ENCODE peak calls at places on chromosomes 5 and 9, in ten cellular contexts. One of them, this sample, is unnamed. For H3K4me1 and H3K9me3, the result is how much of the 10 kb centered on the place peaks cover.

GRCh38 chr5:96177303-96177869 is 215.7 kb upstream of the ELL2 start:
- DNase-seq in IMR-90: peak
- DNase-seq in upper lobe of right lung: no peak
- DNase-seq in small intestine: peak
- DNase-seq in cardiac muscle cell: peak
- DNase-seq in psoas muscle: no peak
- DNase-seq in fibroblast of lung: peak
- DNase-seq in OCI-LY7: no peak
- DNase-seq in CD8-positive, alpha-beta memory T cell: no peak
- DNase-seq in stomach: no peak
- DNase-seq in this sample: no peak

GRCh38 chr5:125679522-125679921 is 743.7 kb upstream of the GRAMD2B start:
- DNase-seq in IMR-90: peak
- DNase-seq in upper lobe of right lung: no peak
- DNase-seq in small intestine: no peak
- DNase-seq in cardiac muscle cell: no peak
- DNase-seq in psoas muscle: no peak
- DNase-seq in fibroblast of lung: no peak
- DNase-seq in OCI-LY7: no peak
- DNase-seq in CD8-positive, alpha-beta memory T cell: no peak
- DNase-seq in stomach: no peak
- DNase-seq in this sample: no peak

GRCh38 chr5:119022017-119022745 is 33.8 kb upstream of the DTWD2 start:
- DNase-seq in IMR-90: peak
- DNase-seq in upper lobe of right lung: no peak
- DNase-seq in small intestine: peak
- DNase-seq in cardiac muscle cell: peak
- DNase-seq in psoas muscle: no peak
- DNase-seq in fibroblast of lung: peak
- DNase-seq in OCI-LY7: peak
- DNase-seq in CD8-positive, alpha-beta memory T cell: peak
- DNase-seq in stomach: no peak
- DNase-seq in this sample: no peak

GRCh38 chr5:157456301-157456700 is 3.7 kb upstream of the NIPAL4 start:
- DNase-seq in IMR-90: no peak
- DNase-seq in upper lobe of right lung: no peak
- DNase-seq in small intestine: no peak
- DNase-seq in cardiac muscle cell: no peak
- DNase-seq in psoas muscle: no peak
- DNase-seq in fibroblast of lung: no peak
- DNase-seq in OCI-LY7: no peak
- DNase-seq in CD8-positive, alpha-beta memory T cell: no peak
- DNase-seq in stomach: no peak
- DNase-seq in this sample: no peak

GRCh38 chr5:123156577-123157296 is 67.7 kb downstream of the PRDM6 start:
- DNase-seq in IMR-90: peak
- DNase-seq in upper lobe of right lung: no peak
- DNase-seq in small intestine: no peak
- DNase-seq in cardiac muscle cell: peak
- DNase-seq in psoas muscle: no peak
- DNase-seq in fibroblast of lung: peak
- DNase-seq in OCI-LY7: no peak
- DNase-seq in CD8-positive, alpha-beta memory T cell: no peak
- DNase-seq in stomach: no peak
- DNase-seq in this sample: no peak

GRCh38 chr5:158390556-158390955 is 531.6 kb upstream of the CLINT1 start:
- DNase-seq in IMR-90: peak
- DNase-seq in upper lobe of right lung: no peak
- DNase-seq in small intestine: no peak
- DNase-seq in cardiac muscle cell: peak
- DNase-seq in psoas muscle: no peak
- DNase-seq in fibroblast of lung: peak
- DNase-seq in OCI-LY7: peak
- DNase-seq in CD8-positive, alpha-beta memory T cell: no peak
- DNase-seq in stomach: no peak
- DNase-seq in this sample: no peak

GRCh38 chr5:20554001-20554400 is 566.0 kb upstream of the CDH18 start:
- DNase-seq in IMR-90: no peak
- DNase-seq in upper lobe of right lung: no peak
- DNase-seq in small intestine: no peak
- DNase-seq in cardiac muscle cell: peak
- DNase-seq in psoas muscle: no peak
- DNase-seq in fibroblast of lung: peak
- DNase-seq in OCI-LY7: no peak
- DNase-seq in CD8-positive, alpha-beta memory T cell: no peak
- DNase-seq in stomach: no peak
- DNase-seq in this sample: no peak

GRCh38 chr5:177085985-177086917 is at the start of gene FGFR4:
- DNase-seq in IMR-90: peak
- DNase-seq in upper lobe of right lung: peak
- DNase-seq in small intestine: peak
- DNase-seq in cardiac muscle cell: peak
- DNase-seq in psoas muscle: peak
- DNase-seq in fibroblast of lung: peak
- DNase-seq in OCI-LY7: peak
- DNase-seq in CD8-positive, alpha-beta memory T cell: no peak
- DNase-seq in stomach: peak
- DNase-seq in this sample: peak

GRCh38 chr9:131180454-131180853 is 55.1 kb downstream of the NUP214 start:
- DNase-seq in IMR-90: peak
- DNase-seq in upper lobe of right lung: no peak
- DNase-seq in small intestine: no peak
- DNase-seq in cardiac muscle cell: peak
- DNase-seq in psoas muscle: no peak
- DNase-seq in fibroblast of lung: peak
- DNase-seq in OCI-LY7: no peak
- DNase-seq in CD8-positive, alpha-beta memory T cell: no peak
- DNase-seq in stomach: no peak
- DNase-seq in this sample: no peak

GRCh38 chr9:128146591-128147120 is 2.6 kb upstream of the LCN2 start:
- DNase-seq in IMR-90: no peak
- DNase-seq in upper lobe of right lung: no peak
- DNase-seq in small intestine: no peak
- DNase-seq in cardiac muscle cell: no peak
- DNase-seq in psoas muscle: peak
- DNase-seq in fibroblast of lung: no peak
- DNase-seq in OCI-LY7: no peak
- DNase-seq in CD8-positive, alpha-beta memory T cell: no peak
- DNase-seq in stomach: no peak
- DNase-seq in this sample: no peak

GRCh38 chr5:160655717-160656116 is 196.3 kb downstream of the ATP10B start:
- DNase-seq in IMR-90: no peak
- DNase-seq in upper lobe of right lung: no peak
- DNase-seq in small intestine: peak
- DNase-seq in cardiac muscle cell: no peak
- DNase-seq in psoas muscle: no peak
- DNase-seq in fibroblast of lung: no peak
- DNase-seq in OCI-LY7: no peak
- DNase-seq in CD8-positive, alpha-beta memory T cell: no peak
- DNase-seq in stomach: peak
- DNase-seq in this sample: no peak

GRCh38 chr9:121868611-121869010 is 217.2 kb downstream of the DAB2IP start:
- DNase-seq in IMR-90: peak
- DNase-seq in upper lobe of right lung: no peak
- DNase-seq in small intestine: no peak
- DNase-seq in cardiac muscle cell: no peak
- DNase-seq in psoas muscle: no peak
- DNase-seq in fibroblast of lung: peak
- DNase-seq in OCI-LY7: no peak
- DNase-seq in CD8-positive, alpha-beta memory T cell: no peak
- DNase-seq in stomach: no peak
- DNase-seq in this sample: no peak

GRCh38 chr5:452856-453710 is 10.1 kb downstream of the EXOC3 start:
- DNase-seq in IMR-90: no peak
- DNase-seq in upper lobe of right lung: peak
- DNase-seq in small intestine: no peak
- DNase-seq in cardiac muscle cell: no peak
- DNase-seq in psoas muscle: peak
- DNase-seq in fibroblast of lung: no peak
- DNase-seq in OCI-LY7: no peak
- DNase-seq in CD8-positive, alpha-beta memory T cell: no peak
- DNase-seq in stomach: no peak
- DNase-seq in this sample: no peak

GRCh38 chr5:35736280-35736679 is 118.6 kb downstream of the SPEF2 start:
- DNase-seq in IMR-90: peak
- DNase-seq in upper lobe of right lung: no peak
- DNase-seq in small intestine: no peak
- DNase-seq in cardiac muscle cell: no peak
- DNase-seq in psoas muscle: no peak
- DNase-seq in fibroblast of lung: no peak
- DNase-seq in OCI-LY7: no peak
- DNase-seq in CD8-positive, alpha-beta memory T cell: no peak
- DNase-seq in stomach: no peak
- DNase-seq in this sample: no peak

GRCh38 chr5:67095346-67095871 is 101.2 kb downstream of the CD180 start:
- DNase-seq in IMR-90: peak
- DNase-seq in upper lobe of right lung: peak
- DNase-seq in small intestine: peak
- DNase-seq in cardiac muscle cell: peak
- DNase-seq in psoas muscle: peak
- DNase-seq in fibroblast of lung: peak
- DNase-seq in OCI-LY7: no peak
- DNase-seq in CD8-positive, alpha-beta memory T cell: no peak
- DNase-seq in stomach: peak
- DNase-seq in this sample: no peak

GRCh38 chr5:34916518-34916917 is 1.0 kb downstream of the BRIX1 start:
- DNase-seq in IMR-90: no peak
- DNase-seq in upper lobe of right lung: no peak
- DNase-seq in small intestine: no peak
- DNase-seq in cardiac muscle cell: no peak
- DNase-seq in psoas muscle: no peak
- DNase-seq in fibroblast of lung: no peak
- DNase-seq in OCI-LY7: peak
- DNase-seq in CD8-positive, alpha-beta memory T cell: no peak
- DNase-seq in stomach: no peak
- DNase-seq in this sample: no peak

GRCh38 chr5:96657068-96657467 is 5.1 kb upstream of the CAST start:
- DNase-seq in IMR-90: peak
- DNase-seq in upper lobe of right lung: no peak
- DNase-seq in small intestine: peak
- DNase-seq in cardiac muscle cell: peak
- DNase-seq in psoas muscle: no peak
- DNase-seq in fibroblast of lung: peak
- DNase-seq in OCI-LY7: no peak
- DNase-seq in CD8-positive, alpha-beta memory T cell: no peak
- DNase-seq in stomach: no peak
- DNase-seq in this sample: no peak

DNA sequence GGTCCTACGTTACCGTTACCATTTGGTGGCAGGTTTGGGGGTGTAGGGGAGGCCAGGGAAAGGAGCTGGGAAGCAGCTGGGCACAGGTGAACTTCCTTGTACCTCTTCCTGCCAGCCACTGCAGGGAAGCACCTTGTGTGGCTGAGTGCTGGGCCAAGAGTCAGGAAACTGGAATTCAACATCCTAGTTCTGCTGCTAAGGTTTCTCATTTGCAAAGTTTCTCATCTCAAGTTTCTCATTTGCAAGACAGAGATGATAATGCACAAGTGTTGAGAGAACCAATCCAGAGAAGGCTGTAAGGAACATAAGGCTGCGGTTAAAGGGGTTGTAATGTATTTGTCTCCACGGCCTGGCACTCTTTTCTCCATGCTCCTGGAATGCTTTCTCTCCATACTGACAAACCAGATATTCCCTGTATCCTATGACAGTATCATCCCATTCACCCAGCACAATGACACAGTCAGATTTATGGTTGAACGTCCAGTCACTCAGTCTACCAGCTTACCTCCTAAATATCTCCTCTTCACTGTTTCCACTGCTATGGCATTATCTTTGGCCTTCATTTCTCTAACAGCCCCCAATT is 33.6 kb upstream of the LARP1 start:
- DNase-seq in IMR-90: no peak
- DNase-seq in upper lobe of right lung: no peak
- DNase-seq in small intestine: no peak
- DNase-seq in cardiac muscle cell: no peak
- DNase-seq in psoas muscle: no peak
- DNase-seq in fibroblast of lung: no peak
- DNase-seq in OCI-LY7: no peak
- DNase-seq in CD8-positive, alpha-beta memory T cell: no peak
- DNase-seq in stomach: no peak
- DNase-seq in this sample: peak
- H3K27ac ChIP-seq in IMR-90: no peak
- H3K27ac ChIP-seq in upper lobe of right lung: no peak
- H3K27ac ChIP-seq in small intestine: no peak
- H3K27ac ChIP-seq in cardiac muscle cell: peak
- H3K27ac ChIP-seq in psoas muscle: no peak
- H3K27ac ChIP-seq in fibroblast of lung: no peak
- H3K27ac ChIP-seq in OCI-LY7: no peak
- H3K27ac ChIP-seq in CD8-positive, alpha-beta memory T cell: no peak
- H3K27ac ChIP-seq in stomach: no peak
- H3K27ac ChIP-seq in this sample: peak

GRCh38 chr5:78501411-78502338 is 141.3 kb downstream of the SCAMP1 start:
- DNase-seq in IMR-90: no peak
- DNase-seq in upper lobe of right lung: no peak
- DNase-seq in small intestine: no peak
- DNase-seq in cardiac muscle cell: no peak
- DNase-seq in psoas muscle: no peak
- DNase-seq in fibroblast of lung: peak
- DNase-seq in OCI-LY7: no peak
- DNase-seq in CD8-positive, alpha-beta memory T cell: no peak
- DNase-seq in stomach: no peak
- DNase-seq in this sample: no peak
- H3K4me1 ChIP-seq in IMR-90: under half
- H3K4me1 ChIP-seq in upper lobe of right lung: under half
- H3K4me1 ChIP-seq in small intestine: under half
- H3K4me1 ChIP-seq in cardiac muscle cell: half or more
- H3K4me1 ChIP-seq in psoas muscle: under half
- H3K4me1 ChIP-seq in fibroblast of lung: under half
- H3K4me1 ChIP-seq in OCI-LY7: half or more
- H3K4me1 ChIP-seq in CD8-positive, alpha-beta memory T cell: under half
- H3K4me1 ChIP-seq in stomach: half or more
- H3K4me1 ChIP-seq in this sample: under half

DNA sequence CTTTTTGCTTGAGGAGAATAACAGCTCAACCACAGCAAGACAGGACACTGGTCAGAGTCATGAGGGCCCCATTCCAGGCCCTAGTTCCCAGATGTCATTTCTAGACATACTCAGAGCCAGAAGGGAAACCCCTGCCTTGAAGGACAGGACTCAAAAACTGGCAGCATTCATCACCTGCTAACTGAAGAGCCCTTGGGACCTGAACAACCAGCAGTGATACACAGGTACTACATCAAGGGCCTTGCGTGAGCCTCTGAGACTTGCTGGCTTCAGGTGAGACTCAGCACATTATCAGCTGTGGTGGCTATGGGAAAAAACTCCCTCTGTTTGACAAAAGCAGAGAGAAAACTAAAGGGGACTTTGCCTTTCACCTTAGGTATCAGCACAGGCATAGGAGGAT is 22.6 kb downstream of the TMEM267 start:
- DNase-seq in IMR-90: no peak
- DNase-seq in upper lobe of right lung: no peak
- DNase-seq in small intestine: no peak
- DNase-seq in cardiac muscle cell: no peak
- DNase-seq in psoas muscle: no peak
- DNase-seq in fibroblast of lung: no peak
- DNase-seq in OCI-LY7: no peak
- DNase-seq in CD8-positive, alpha-beta memory T cell: no peak
- DNase-seq in stomach: no peak
- DNase-seq in this sample: no peak
- H3K9me3 ChIP-seq in IMR-90: under half
- H3K9me3 ChIP-seq in upper lobe of right lung: under half
- H3K9me3 ChIP-seq in small intestine: under half
- H3K9me3 ChIP-seq in cardiac muscle cell: under half
- H3K9me3 ChIP-seq in psoas muscle: under half
- H3K9me3 ChIP-seq in fibroblast of lung: under half
- H3K9me3 ChIP-seq in OCI-LY7: under half
- H3K9me3 ChIP-seq in CD8-positive, alpha-beta memory T cell: under half
- H3K9me3 ChIP-seq in stomach: under half
- H3K9me3 ChIP-seq in this sample: under half

GRCh38 chr9:136054146-136054545 is 40.9 kb downstream of the NACC2 start:
- DNase-seq in IMR-90: no peak
- DNase-seq in upper lobe of right lung: peak
- DNase-seq in small intestine: no peak
- DNase-seq in cardiac muscle cell: no peak
- DNase-seq in psoas muscle: no peak
- DNase-seq in fibroblast of lung: no peak
- DNase-seq in OCI-LY7: no peak
- DNase-seq in CD8-positive, alpha-beta memory T cell: no peak
- DNase-seq in stomach: no peak
- DNase-seq in this sample: no peak
- H3K27ac ChIP-seq in IMR-90: no peak
- H3K27ac ChIP-seq in upper lobe of right lung: no peak
- H3K27ac ChIP-seq in small intestine: no peak
- H3K27ac ChIP-seq in cardiac muscle cell: no peak
- H3K27ac ChIP-seq in psoas muscle: no peak
- H3K27ac ChIP-seq in fibroblast of lung: no peak
- H3K27ac ChIP-seq in OCI-LY7: no peak
- H3K27ac ChIP-seq in CD8-positive, alpha-beta memory T cell: no peak
- H3K27ac ChIP-seq in stomach: no peak
- H3K27ac ChIP-seq in this sample: no peak